ENCODE peak calls at places on chromosome 18, in six cellular contexts. Y is mesendoderm, D is endothelial cell of umbilical vein, U is neural progenitor cell, E is mammary epithelial cell, N is H1. L is an unnamed sample.

GRCh38 chr18:79961527-79962291 is 2.7 kb upstream of the HSBP1L1 start:
- DNase-seq in Y (no peak), D (no peak), U (peak; percentile 27), E (peak; percentile 55), N (no peak), L (no peak)

GRCh38 chr18:77165489-77166415 is 33.2 kb upstream of the MBP start:
- DNase-seq in Y (no peak), D (no peak), U (no peak), E (no peak), N (no peak), L (no peak)

GRCh38 chr18:68797901-68798300 is at the start of gene CCDC102B:
- DNase-seq in Y (no peak), D (peak; percentile 57), U (no peak), E (no peak), N (no peak), L (no peak)

GRCh38 chr18:62625019-62625418 is 90.3 kb upstream of the PHLPP1 start:
- DNase-seq in Y (no peak), D (no peak), U (peak; percentile 29), E (no peak), N (no peak), L (no peak)

GRCh38 chr18:49585781-49586663 is 24.2 kb downstream of the LIPG start:
- DNase-seq in Y (peak; percentile 93), D (no peak), U (peak; percentile 26), E (no peak), N (no peak), L (no peak)

GRCh38 chr18:61743775-61744531 is 148.9 kb downstream of the RNF152 start:
- DNase-seq in Y (peak; percentile 81), D (no peak), U (no peak), E (no peak), N (no peak), L (no peak)

GRCh38 chr18:29181151-29181901 is 1004.4 kb upstream of the CDH2 start:
- DNase-seq in Y (no peak), D (peak; percentile 71), U (no peak), E (peak; percentile 52), N (no peak), L (no peak)

GRCh38 chr18:12911025-12911927 is 27.2 kb upstream of the PTPN2 start:
- DNase-seq in Y (peak; percentile 4), D (peak; percentile 17), U (no peak), E (no peak), N (no peak), L (no peak)

GRCh38 chr18:59266459-59266858 is 6.8 kb downstream of the RAX start:
- DNase-seq in Y (no peak), D (no peak), U (no peak), E (no peak), N (no peak), L (no peak)

GRCh38 chr18:59264651-59265245 is 8.5 kb downstream of the RAX start:
- DNase-seq in Y (peak; percentile 25), D (no peak), U (peak; percentile 68), E (no peak), N (no peak), L (no peak)

GRCh38 chr18:59266876-59267510 is 6.3 kb downstream of the RAX start:
- DNase-seq in Y (no peak), D (no peak), U (no peak), E (no peak), N (no peak), L (no peak)

GRCh38 chr18:59265246-59266018 is 7.8 kb downstream of the RAX start:
- DNase-seq in Y (peak; percentile 88), D (no peak), U (peak; percentile 88), E (no peak), N (no peak), L (no peak)

GRCh38 chr18:59266019-59266369 is 7.3 kb downstream of the RAX start:
- DNase-seq in Y (no peak), D (no peak), U (no peak), E (no peak), N (no peak), L (no peak)
- H3K4me2 ChIP-seq in Y (no peak overlapping the region), D (no peak overlapping the region), U (peak overlapping the region; percentile 63), E (no peak overlapping the region), N (peak overlapping the region; percentile 88), L (no peak overlapping the region)

GRCh38 chr18:66511810-66512209 is 92.1 kb downstream of the CDH19 start:
- DNase-seq in Y (peak; percentile 32), D (peak; percentile 87), U (no peak), E (peak; percentile 63), N (no peak), L (no peak)
- H3K4me2 ChIP-seq in Y (no peak overlapping the region), D (peak overlapping the region; percentile 76), U (no peak overlapping the region), E (peak overlapping the region; percentile 62), N (no peak overlapping the region), L (no peak overlapping the region)

DNA sequence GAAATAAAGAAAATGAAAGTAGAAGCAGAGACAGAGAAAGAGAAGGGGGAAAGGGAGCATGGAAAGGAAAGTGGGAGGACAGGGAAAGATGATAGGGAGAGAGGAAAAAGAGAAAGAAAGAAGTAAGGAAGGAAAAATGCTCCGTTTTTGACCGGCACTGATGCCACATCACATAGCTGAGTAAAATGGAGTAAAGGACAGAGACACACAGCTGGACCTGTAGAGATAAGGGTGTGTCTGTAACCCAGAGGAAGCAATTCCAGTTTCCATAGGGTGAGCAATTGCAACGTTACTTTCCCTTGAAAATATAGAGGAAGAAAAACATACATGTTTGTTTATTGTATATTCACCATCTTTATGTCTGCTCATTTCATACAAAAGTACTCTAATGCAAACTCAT is 1866.9 kb upstream of the PIK3C3 start:
- DNase-seq in Y (no peak), D (no peak), U (no peak), E (no peak), N (no peak), L (no peak)
- H3K4me2 ChIP-seq in Y (no peak overlapping the region), D (no peak overlapping the region), U (no peak overlapping the region), E (no peak overlapping the region), N (no peak overlapping the region), L (no peak overlapping the region)

DNA sequence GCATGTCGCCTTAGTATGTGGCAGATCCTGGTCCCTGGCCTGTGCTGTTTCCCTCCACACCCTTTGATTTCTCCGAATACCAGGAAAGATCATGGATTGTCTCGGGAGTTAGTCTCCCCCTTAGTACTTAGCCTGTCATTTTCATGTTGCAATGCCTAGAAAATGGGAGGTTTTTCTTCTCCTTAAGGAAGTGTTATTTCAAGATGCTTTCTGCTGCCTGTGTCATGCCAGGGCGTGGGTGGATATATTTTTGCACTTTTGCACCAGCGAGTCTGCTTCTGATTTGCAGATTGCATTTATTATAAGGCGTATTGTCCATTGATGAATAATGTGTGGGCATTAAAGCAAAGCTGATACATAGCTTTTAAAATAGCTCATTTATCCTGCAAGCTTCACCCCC is 223.5 kb downstream of the NEDD4L start:
- DNase-seq in Y (no peak), D (no peak), U (no peak), E (peak; percentile 61), N (no peak), L (no peak)
- H3K4me2 ChIP-seq in Y (no peak overlapping the region), D (no peak overlapping the region), U (no peak overlapping the region), E (peak overlapping the region; percentile 16), N (no peak overlapping the region), L (no peak overlapping the region)

DNA sequence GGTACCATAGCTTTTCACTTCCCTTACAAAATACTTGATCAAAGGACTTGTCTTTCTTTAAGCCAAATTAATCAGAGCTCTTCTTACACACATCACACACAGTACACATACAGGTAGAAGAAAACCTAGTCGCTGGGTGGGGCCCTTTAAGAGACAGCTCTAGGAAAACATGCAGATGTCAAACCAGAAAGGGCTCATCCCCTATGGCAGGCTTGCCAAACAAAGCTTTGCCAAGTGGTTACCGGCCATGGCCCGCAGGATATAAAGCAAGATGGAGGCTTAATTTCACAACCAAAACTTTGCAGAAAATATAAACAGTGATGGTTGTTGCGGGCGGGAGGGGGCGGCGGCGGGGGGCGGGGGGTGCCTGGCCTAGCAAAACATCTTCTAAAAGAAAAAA is 2156.0 kb upstream of the PIK3C3 start:
- DNase-seq in Y (peak; percentile 28), D (peak; percentile 14), U (no peak), E (peak; percentile 40), N (no peak), L (no peak)
- H3K4me2 ChIP-seq in Y (peak overlapping the region; percentile 12), D (peak overlapping the region; percentile 60), U (peak overlapping the region; percentile 50), E (peak overlapping the region; percentile 83), N (peak overlapping the region; percentile 45), L (no peak overlapping the region)

DNA sequence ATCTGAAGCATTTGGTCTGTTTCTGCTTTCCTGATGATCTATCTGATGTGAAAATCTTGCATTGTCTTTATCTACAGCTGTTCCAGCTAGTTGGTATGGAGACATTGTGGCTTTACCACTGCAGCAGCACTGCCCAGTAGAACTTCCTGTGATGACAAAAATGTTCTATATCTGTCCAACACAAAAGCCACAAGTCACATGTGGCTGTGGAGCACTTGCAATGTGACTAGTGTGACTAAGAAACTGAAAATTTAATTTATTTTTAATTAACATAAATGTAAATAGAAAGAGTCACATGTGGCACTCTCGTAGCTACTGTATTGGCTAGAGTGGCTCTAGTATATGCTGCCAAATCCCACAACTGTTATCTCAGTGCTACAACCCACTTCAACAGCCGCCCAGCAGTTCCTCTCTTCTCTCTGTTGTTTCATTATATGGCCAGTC is 425.7 kb downstream of the SETBP1 start:
- DNase-seq in Y (no peak), D (no peak), U (no peak), E (no peak), N (no peak), L (peak; percentile 51)
- H3K4me2 ChIP-seq in Y (no peak overlapping the region), D (no peak overlapping the region), U (no peak overlapping the region), E (no peak overlapping the region), N (no peak overlapping the region), L (peak overlapping the region; percentile 29)

GRCh38 chr18:32768646-32769206 is 4.1 kb downstream of the KLHL14 start:
- DNase-seq in Y (no peak), D (no peak), U (no peak), E (no peak), N (no peak), L (no peak)
- H3K4me2 ChIP-seq in Y (no peak overlapping the region), D (no peak overlapping the region), U (peak overlapping the region; percentile 96), E (no peak overlapping the region), N (peak overlapping the region; percentile 100), L (no peak overlapping the region)

GRCh38 chr18:10661333-10661732 is 135.5 kb downstream of the NAPG start:
- DNase-seq in Y (peak; percentile 63), D (no peak), U (no peak), E (peak; percentile 53), N (no peak), L (no peak)
- H3K4me2 ChIP-seq in Y (no peak overlapping the region), D (no peak overlapping the region), U (no peak overlapping the region), E (no peak overlapping the region), N (no peak overlapping the region), L (no peak overlapping the region)

L was measured in DND-41.